ENCODE peak calls at places on chromosome 13, in seven cellular contexts. R is HFF-Myc, Q is breast epithelium, V is stromal cell of bone marrow, K is aorta, L is HT-29, C is hippocampal formation. Z is an unnamed sample.

GRCh38 chr13:106088094-106088493 is 447.4 kb downstream of the EFNB2 start:
- DNase-seq in R (no peak), Q (no peak), C (no peak), V (no peak), L (no peak), K (no peak), Z (no peak)

GRCh38 chr13:65336106-65336603 is 1894.0 kb downstream of the PCDH9 start:
- DNase-seq in Q (no peak), K (peak), C (no peak), L (no peak), R (no peak), V (no peak), Z (no peak)

GRCh38 chr13:52840066-52840465 is 8.4 kb downstream of the PCDH8 start:
- DNase-seq in K (no peak), R (no peak), V (no peak), C (no peak), Q (no peak), L (no peak), Z (no peak)

GRCh38 chr13:110444226-110444653 is 117.3 kb downstream of the RAB20 start:
- DNase-seq in R (no peak), K (no peak), V (no peak), L (peak), C (peak), Q (no peak), Z (no peak)

GRCh38 chr13:45341799-45342584 is 1.0 kb upstream of the TPT1 start:
- DNase-seq in R (no peak), L (no peak), C (no peak), K (peak), Q (no peak), V (peak), Z (no peak)

GRCh38 chr13:105616313-105617075 is 919.0 kb downstream of the EFNB2 start:
- DNase-seq in R (no peak), L (no peak), Q (no peak), C (no peak), V (peak), K (no peak), Z (no peak)

GRCh38 chr13:37138169-37138568 is 32.7 kb upstream of the CSNK1A1L start:
- DNase-seq in K (no peak), R (no peak), L (peak), V (no peak), Q (no peak), C (no peak), Z (no peak)

GRCh38 chr13:44273216-44273615 is 100.4 kb upstream of the SERP2 start:
- DNase-seq in R (no peak), C (no peak), Q (no peak), K (no peak), L (no peak), V (no peak), Z (no peak)

GRCh38 chr13:33284016-33284415 is 1.5 kb downstream of the STARD13 start:
- DNase-seq in L (no peak), C (peak), V (no peak), K (no peak), R (no peak), Q (no peak), Z (no peak)

GRCh38 chr13:97492257-97492656 is 58.3 kb downstream of the RAP2A start:
- DNase-seq in R (no peak), K (no peak), C (no peak), L (no peak), Q (no peak), V (no peak), Z (no peak)

GRCh38 chr13:97386832-97387486 is 47.0 kb upstream of the RAP2A start:
- DNase-seq in C (peak), R (no peak), L (no peak), Q (no peak), K (peak), V (no peak), Z (no peak)

GRCh38 chr13:35378939-35379338 is 97.5 kb downstream of the MAB21L1 start:
- DNase-seq in R (no peak), V (no peak), L (no peak), K (no peak), Q (no peak), C (no peak), Z (no peak)

GRCh38 chr13:39210961-39211534 is 172.8 kb downstream of the NHLRC3 start:
- DNase-seq in C (no peak), L (no peak), R (no peak), K (no peak), Q (no peak), V (no peak), Z (no peak)

GRCh38 chr13:50810468-50810867 is 33.0 kb downstream of the DLEU7 start:
- DNase-seq in Q (no peak), C (no peak), V (no peak), L (no peak), R (no peak), K (no peak), Z (no peak)

GRCh38 chr13:23488442-23488841 is 54.9 kb upstream of the SACS start:
- DNase-seq in V (no peak), R (peak), L (peak), K (no peak), Q (no peak), C (no peak), Z (peak)

GRCh38 chr13:65679240-65679639 is 1550.9 kb downstream of the PCDH9 start:
- DNase-seq in C (no peak), K (no peak), V (peak), Q (no peak), L (no peak), R (no peak), Z (no peak)

GRCh38 chr13:42876270-42876714 is 94.9 kb downstream of the FAM216B start:
- DNase-seq in Q (no peak), K (no peak), R (no peak), C (no peak), V (no peak), L (no peak), Z (no peak)

GRCh38 chr13:45628094-45628493 is 12.6 kb upstream of the ERICH6B start:
- DNase-seq in K (no peak), R (no peak), V (no peak), L (no peak), Q (no peak), C (no peak), Z (no peak)

Z was measured in LNCaP clone FGC.